ENCODE peak calls at places on chromosome 14, in seven cellular contexts. L, B, V, Z, I, G and E are unnamed samples. For H3K4me1 and H3K9me3, the result is how much of the 10 kb centered on the place peaks cover.

GRCh38 chr14:89252887-89253532 is 164.0 kb downstream of the FOXN3 start:
- DNase-seq in V (no peak), Z (no peak), B (no peak), L (no peak), G (peak), I (no peak), E (no peak)

GRCh38 chr14:43418314-43418713 is 1088.8 kb downstream of the FSCB start:
- DNase-seq in B (no peak), Z (no peak), L (no peak), G (no peak), I (no peak), V (no peak), E (no peak)

GRCh38 chr14:62462996-62463395 is 582.3 kb downstream of the KCNH5 start:
- DNase-seq in B (no peak), G (no peak), Z (no peak), V (no peak), L (no peak), I (no peak), E (no peak)

GRCh38 chr14:100773331-100774163 is 46.9 kb downstream of the DLK1 start:
- DNase-seq in V (no peak), Z (no peak), I (no peak), G (no peak), L (peak), B (no peak), E (peak)

GRCh38 chr14:82075566-82075965 is 541.9 kb upstream of the SEL1L start:
- DNase-seq in I (peak), Z (peak), G (peak), B (peak), L (peak), V (no peak), E (no peak)

GRCh38 chr14:100665518-100666032 is 61.1 kb upstream of the DLK1 start:
- DNase-seq in L (no peak), B (peak), G (no peak), V (no peak), I (no peak), Z (no peak), E (no peak)

GRCh38 chr14:80901260-80901659 is 40.3 kb downstream of the CEP128 start:
- DNase-seq in I (no peak), L (no peak), Z (no peak), V (no peak), G (no peak), B (no peak), E (no peak)

GRCh38 chr14:70013269-70013873 is 134.2 kb downstream of the SMOC1 start:
- DNase-seq in I (no peak), L (no peak), G (peak), Z (no peak), V (no peak), B (no peak), E (no peak)

GRCh38 chr14:75711796-75712211 is 50.8 kb downstream of the TTLL5 start:
- DNase-seq in I (no peak), L (peak), G (peak), Z (peak), V (peak), B (peak), E (peak)

GRCh38 chr14:100714205-100714781 is 12.4 kb upstream of the DLK1 start:
- DNase-seq in L (no peak), B (no peak), G (no peak), V (no peak), Z (no peak), I (no peak), E (no peak)

GRCh38 chr14:51248041-51248987 is 8.3 kb downstream of the TMX1 start:
- DNase-seq in B (no peak), I (no peak), Z (no peak), L (no peak), V (no peak), G (no peak), E (no peak)

GRCh38 chr14:65753061-65753460 is 340.5 kb downstream of the FUT8 start:
- DNase-seq in I (no peak), V (no peak), L (no peak), G (no peak), B (no peak), Z (no peak), E (no peak)

DNA sequence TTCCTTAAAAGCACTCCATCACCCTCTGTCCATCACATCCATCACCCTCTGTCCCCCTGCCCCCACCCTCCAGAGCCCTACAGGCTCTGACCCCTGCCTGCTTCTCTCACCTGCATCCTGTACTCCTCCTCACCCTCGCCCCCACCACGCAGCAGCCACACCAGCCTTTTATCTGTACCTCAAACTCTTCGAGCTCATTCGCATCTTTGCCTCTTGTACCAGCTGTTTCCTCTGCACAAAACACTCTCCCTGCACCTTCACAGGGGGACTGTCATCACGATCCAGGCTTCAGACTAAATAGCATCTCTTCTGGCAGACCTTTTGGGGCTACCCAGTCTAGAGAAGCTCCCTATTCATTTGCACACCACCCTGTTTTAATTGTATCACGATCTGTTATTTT is 24.1 kb downstream of the TMEM229B start:
- DNase-seq in L (no peak), V (no peak), I (no peak), G (no peak), B (no peak), Z (no peak), E (no peak)
- H3K27ac ChIP-seq in L (no peak), V (no peak), I (no peak), G (no peak), B (no peak), Z (no peak), E (no peak)

GRCh38 chr14:53608369-53608768 is 348.3 kb downstream of the BMP4 start:
- DNase-seq in B (no peak), Z (no peak), V (no peak), L (no peak), G (no peak), I (no peak), E (peak)
- H3K4me1 ChIP-seq in B (under half), Z (under half), V (under half), L (under half), G (under half), I (under half), E (under half)

DNA sequence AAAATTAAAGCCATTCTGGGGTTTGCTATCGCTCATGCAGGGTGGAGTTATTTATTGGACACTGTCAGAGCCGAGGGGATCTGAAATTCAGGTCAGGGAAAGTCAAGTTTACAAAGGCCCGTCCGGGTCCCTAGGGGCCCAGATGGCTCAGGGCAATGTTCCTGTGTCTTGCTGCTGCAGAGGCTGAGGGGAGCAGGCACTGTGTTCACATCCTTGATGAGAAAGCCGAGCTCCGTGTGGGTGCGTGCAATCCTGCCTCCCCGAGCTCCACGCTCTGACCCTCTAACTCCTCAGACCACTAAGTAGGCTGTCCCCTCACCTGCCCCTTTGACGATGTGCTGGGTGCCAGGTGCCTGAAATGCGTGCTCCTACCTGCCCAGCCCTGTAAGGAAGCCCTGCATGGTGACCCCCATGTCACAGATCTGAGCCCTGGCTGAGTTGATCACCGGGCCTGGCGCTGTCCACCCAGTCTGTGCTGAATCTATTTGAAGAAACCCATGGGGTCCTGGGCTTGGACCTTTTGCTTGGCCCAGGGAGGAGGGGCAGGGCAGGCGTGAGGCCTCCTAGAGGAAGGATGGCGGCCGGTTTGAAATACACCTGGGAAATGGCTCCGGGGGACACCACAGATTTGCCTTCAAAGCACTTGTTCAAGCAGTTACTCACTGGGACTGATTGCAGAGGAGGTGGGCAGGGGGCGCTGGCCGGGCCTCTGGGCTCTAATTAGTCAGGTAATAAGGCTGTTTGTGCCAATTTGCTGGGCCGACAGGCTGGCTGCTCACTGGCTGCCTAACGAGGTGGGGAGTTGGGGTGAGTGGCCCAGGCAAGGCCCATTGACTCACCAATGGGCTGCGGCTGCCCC is 204.3 kb downstream of the KIF26A start:
- DNase-seq in I (no peak), B (no peak), V (no peak), G (no peak), L (no peak), Z (no peak), E (peak)
- H3K9me3 ChIP-seq in I (under half), B (under half), V (under half), G (under half), L (under half), Z (under half), E (under half)

DNA sequence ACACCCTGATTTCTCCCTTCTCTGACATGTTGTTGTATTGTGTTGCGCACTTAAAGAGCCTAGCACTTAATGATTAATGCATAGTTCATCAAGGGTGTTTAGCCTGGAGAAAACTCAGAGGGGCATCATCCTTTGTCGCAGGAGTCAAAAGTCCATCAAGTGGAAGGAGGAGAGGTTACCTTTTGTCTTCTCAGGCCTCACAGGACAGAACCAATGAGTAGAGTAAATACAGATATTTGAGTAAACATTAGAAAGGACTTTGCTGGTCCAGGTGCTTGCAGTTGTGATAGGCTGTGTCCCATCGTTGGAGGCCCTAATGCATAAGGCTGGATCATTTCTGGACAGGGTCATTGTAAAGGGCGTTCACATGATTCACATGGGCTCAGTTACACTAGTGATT is 430.9 kb downstream of the PCNX1 start:
- DNase-seq in V (no peak), B (no peak), I (no peak), L (no peak), Z (no peak), G (no peak), E (no peak)
- H3K27ac ChIP-seq in V (no peak), B (no peak), I (no peak), L (no peak), Z (no peak), G (no peak), E (no peak)